ENCODE peak calls at places on chromosomes 1 and 21, in eight cellular contexts. P, J, T, Y, L, U, N and R are unnamed samples.

GRCh38 chr21:35506352-35506751 is 457.2 kb upstream of the RUNX1 start:
- DNase-seq in P (no peak), J (no peak), T (no peak), Y (no peak), L (peak; percentile 60), U (no peak), N (no peak), R (no peak)

GRCh38 chr1:204380293-204380831 is 20.6 kb upstream of the PLEKHA6 start:
- DNase-seq in P (no peak), J (no peak), T (no peak), Y (peak; percentile 30), L (no peak), U (no peak), N (no peak), R (no peak)

GRCh38 chr21:36584980-36585940 is 105.3 kb upstream of the CLDN14 start:
- DNase-seq in P (no peak), J (no peak), T (no peak), Y (no peak), L (no peak), U (no peak), N (no peak), R (peak; percentile 89)

GRCh38 chr1:25609921-25610320 is 6.7 kb upstream of the MAN1C1 start:
- DNase-seq in P (no peak), J (no peak), T (peak; percentile 4), Y (no peak), L (no peak), U (no peak), N (peak; percentile 9), R (no peak)

GRCh38 chr1:160866001-160866704 is 3.5 kb upstream of the CD244 start:
- DNase-seq in P (no peak), J (peak; percentile 20), T (no peak), Y (no peak), L (no peak), U (no peak), N (no peak), R (no peak)

GRCh38 chr21:26105819-26106218 is 64.8 kb downstream of the APP start:
- DNase-seq in P (no peak), J (no peak), T (no peak), Y (no peak), L (no peak), U (no peak), N (no peak), R (no peak)

GRCh38 chr1:97906567-97907228 is 14.1 kb downstream of the DPYD start:
- DNase-seq in P (no peak), J (peak; percentile 13), T (no peak), Y (no peak), L (peak; percentile 88), U (no peak), N (no peak), R (no peak)

GRCh38 chr1:209746469-209747269 is 9.2 kb upstream of the TRAF3IP3 start:
- DNase-seq in P (no peak), J (no peak), T (no peak), Y (no peak), L (no peak), U (no peak), N (no peak), R (no peak)

GRCh38 chr1:54922921-54923421 is 36.0 kb upstream of the DHCR24 start:
- DNase-seq in P (no peak), J (peak; percentile 24), T (no peak), Y (no peak), L (no peak), U (no peak), N (no peak), R (no peak)

GRCh38 chr21:26087223-26087918 is 83.2 kb downstream of the APP start:
- DNase-seq in P (no peak), J (no peak), T (no peak), Y (no peak), L (no peak), U (no peak), N (no peak), R (no peak)

GRCh38 chr1:154225370-154225769 is 4.6 kb downstream of the UBAP2L start:
- DNase-seq in P (no peak), J (no peak), T (no peak), Y (no peak), L (no peak), U (no peak), N (no peak), R (no peak)
- H3K9ac ChIP-seq in P (no peak overlapping the region), J (no peak overlapping the region), T (no peak overlapping the region), Y (no peak overlapping the region), L (no peak overlapping the region), U (no peak overlapping the region), N (no peak overlapping the region), R (no peak overlapping the region)

GRCh38 chr1:179995576-179995975 is 41.0 kb downstream of the CEP350 start:
- DNase-seq in P (no peak), J (no peak), T (no peak), Y (no peak), L (no peak), U (no peak), N (no peak), R (no peak)
- TF ChIP-seq POLR2AphosphoS5 in P (no peak), J (no peak), T (no peak), Y (no peak), L (no peak), U (no peak), N (no peak), R (no peak)

DNA sequence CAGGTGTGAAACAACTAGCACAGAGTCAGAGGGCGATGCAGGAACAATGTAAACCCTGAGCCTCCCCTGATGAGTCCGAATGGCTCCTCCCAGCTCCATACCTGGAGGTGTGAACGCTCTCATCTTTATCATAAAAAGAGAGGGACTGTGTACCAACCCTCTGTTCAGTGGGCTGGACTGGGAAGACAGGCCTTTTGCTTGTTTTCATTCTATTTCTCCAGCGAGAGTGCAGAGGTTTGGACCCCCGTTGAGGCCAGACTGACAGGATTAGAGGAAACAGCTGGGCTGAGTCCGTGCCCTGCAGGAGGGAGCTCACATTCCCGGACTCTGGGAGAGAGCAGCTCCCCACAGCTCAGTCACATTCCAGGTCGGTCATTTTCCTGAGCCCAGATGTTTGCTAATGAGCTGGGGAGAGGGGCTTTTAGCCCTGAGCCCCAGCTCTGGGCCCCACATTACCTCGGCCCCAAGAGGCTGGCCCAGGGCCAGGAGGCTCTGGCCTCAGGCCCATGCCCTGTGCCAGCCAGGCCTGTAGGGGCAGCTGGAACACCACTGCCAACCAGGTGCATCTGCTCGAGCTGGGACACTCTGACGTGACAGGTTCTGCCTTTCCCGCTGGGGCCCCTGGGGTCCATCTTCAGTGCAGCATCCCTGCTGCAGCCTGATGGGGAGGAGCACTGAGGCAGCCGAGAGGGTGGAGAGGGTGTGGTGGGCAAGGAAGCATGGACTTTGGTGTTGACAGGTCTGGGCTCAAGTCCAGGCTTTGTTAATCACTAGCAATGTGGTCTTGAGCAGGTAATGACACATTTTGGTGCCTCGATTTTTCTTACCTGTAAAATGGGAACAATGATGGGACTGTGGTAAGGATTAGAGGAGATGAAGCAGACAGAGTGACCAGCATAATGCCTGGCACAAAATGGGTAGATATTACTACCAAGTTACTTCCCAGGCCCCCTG is 3.5 kb upstream of the NBL1 start:
- DNase-seq in P (peak; percentile 6), J (peak; percentile 76), T (peak; percentile 80), Y (peak; percentile 73), L (peak; percentile 49), U (no peak), N (no peak), R (no peak)
- H3K9ac ChIP-seq in P (no peak overlapping the region), J (no peak overlapping the region), T (no peak overlapping the region), Y (no peak overlapping the region), L (no peak overlapping the region), U (no peak overlapping the region), N (no peak overlapping the region), R (no peak overlapping the region)

DNA sequence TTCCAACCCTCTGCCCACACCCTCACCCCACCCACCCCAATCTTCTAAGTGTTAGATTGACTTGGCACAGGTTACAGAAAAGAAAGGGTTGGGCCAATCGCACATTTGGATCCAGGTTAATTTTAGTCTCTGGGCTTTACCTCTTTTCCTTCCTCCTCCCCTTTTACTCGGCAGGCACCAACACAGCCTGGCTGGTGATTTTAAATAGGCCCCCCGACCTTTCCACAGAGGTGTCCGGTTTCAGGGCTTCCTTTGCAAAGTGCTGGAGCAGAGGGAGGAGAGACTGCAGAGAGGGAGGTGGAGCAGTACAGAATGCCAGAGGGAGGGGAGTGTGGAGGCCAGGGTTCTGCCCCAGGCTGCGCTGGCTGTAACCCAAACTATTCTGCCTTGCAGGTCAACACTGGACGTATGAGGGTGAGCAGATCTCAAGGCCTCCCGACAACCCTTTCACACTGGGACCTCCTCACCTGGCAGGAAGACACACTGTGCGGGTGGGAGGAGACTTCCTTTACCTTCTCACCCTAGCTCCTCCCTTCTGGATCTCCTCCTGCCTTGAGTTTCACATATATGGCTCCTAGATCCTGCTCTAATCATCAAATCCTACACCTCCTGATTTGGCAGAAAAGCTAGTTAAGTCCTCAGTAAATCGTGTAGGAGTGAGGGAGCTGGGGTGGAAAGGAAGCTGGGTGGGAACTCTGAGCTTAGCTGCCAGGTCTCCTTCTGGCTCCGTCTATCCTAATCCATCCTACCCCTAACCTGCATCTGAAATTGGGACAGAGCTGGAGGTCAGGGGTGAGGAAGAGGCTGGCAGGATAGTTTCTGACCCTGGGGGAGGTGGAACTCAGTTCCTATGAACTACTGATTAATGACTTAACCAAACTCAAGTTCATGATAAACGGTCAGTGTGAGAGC is 2.4 kb downstream of the CA14 start:
- DNase-seq in P (no peak), J (peak; percentile 79), T (peak; percentile 21), Y (peak; percentile 81), L (peak; percentile 9), U (no peak), N (peak; percentile 66), R (no peak)
- TF ChIP-seq POLR2AphosphoS5 in P (peak; percentile 53), J (no peak), T (no peak), Y (peak; percentile 78), L (no peak), U (no peak), N (no peak), R (peak; percentile 20)